ENCODE peak calls at places on chromosomes 12 and 14, in five cellular contexts. C, P, O, K and L are unnamed samples.

GRCh38 chr14:22849212-22849819 is 12.9 kb downstream of the MMP14 start:
- DNase-seq in C (peak; percentile 52), P (no peak), O (no peak), K (peak; percentile 56), L (peak; percentile 86)

GRCh38 chr14:83007641-83008237 is 1474.1 kb upstream of the SEL1L start:
- DNase-seq in C (no peak), P (no peak), O (no peak), K (no peak), L (no peak)

GRCh38 chr14:77212933-77213656 is 31.5 kb downstream of the TMEM63C start:
- DNase-seq in C (peak; percentile 52), P (no peak), O (peak; percentile 28), K (peak; percentile 82), L (peak; percentile 69)

GRCh38 chr12:132131952-132132351 is 12.2 kb downstream of the DDX51 start:
- DNase-seq in C (no peak), P (no peak), O (no peak), K (no peak), L (no peak)

GRCh38 chr14:104931771-104932675 is 7.3 kb downstream of the PLD4 start:
- DNase-seq in C (peak; percentile 46), P (no peak), O (no peak), K (no peak), L (peak; percentile 6)

GRCh38 chr12:76470028-76470939 is 89.3 kb downstream of the OSBPL8 start:
- DNase-seq in C (no peak), P (peak; percentile 65), O (no peak), K (peak; percentile 3), L (peak; percentile 83)

GRCh38 chr14:60197629-60198318 is 32.6 kb upstream of the DHRS7 start:
- DNase-seq in C (no peak), P (no peak), O (no peak), K (no peak), L (no peak)

GRCh38 chr14:53470351-53471043 is 317.4 kb upstream of the DDHD1 start:
- DNase-seq in C (no peak), P (peak; percentile 21), O (no peak), K (no peak), L (peak; percentile 12)

GRCh38 chr12:101855364-101855884 is 22.0 kb upstream of the DRAM1 start:
- DNase-seq in C (no peak), P (no peak), O (no peak), K (no peak), L (no peak)

GRCh38 chr12:113190761-113191160 is 5.2 kb downstream of the RITA1 start:
- DNase-seq in C (no peak), P (no peak), O (peak; percentile 66), K (peak; percentile 84), L (peak; percentile 30)

DNA sequence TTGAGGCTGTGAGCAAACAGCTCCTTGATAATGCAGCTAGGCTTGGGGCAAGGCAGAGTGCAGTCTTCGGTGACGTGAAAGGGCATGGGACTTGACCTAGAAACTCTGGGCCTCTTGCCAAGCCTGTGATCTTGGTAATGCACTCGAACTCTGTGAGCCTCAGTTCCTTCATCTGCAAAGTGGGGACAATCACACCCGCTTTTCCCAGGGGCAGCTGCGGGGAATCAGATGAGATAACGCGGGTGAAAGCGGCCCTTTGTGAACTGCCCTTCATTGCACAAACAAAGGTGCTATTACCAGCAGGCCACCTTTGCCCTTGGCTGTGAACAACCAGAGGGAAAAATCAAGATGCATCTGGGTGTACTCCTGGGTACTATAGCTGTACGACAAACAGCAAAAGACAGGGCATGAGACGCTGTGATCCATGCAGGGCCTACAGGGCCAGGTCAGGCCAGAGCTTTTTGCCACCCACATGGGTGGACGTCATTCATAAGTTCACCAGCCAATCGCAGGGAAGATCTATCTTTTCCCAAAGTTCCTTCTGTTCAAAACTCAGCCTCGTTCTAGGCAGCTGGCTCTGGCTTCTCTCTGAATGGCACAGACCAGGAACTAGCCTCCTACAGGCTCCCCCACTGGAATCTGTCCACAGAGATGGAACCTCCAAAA is 3.2 kb downstream of the MSI1 start:
- DNase-seq in C (no peak), P (no peak), O (no peak), K (no peak), L (no peak)
- H3K4me3 ChIP-seq in C (no peak overlapping the region), P (no peak overlapping the region), O (no peak overlapping the region), K (no peak overlapping the region), L (no peak overlapping the region)

DNA sequence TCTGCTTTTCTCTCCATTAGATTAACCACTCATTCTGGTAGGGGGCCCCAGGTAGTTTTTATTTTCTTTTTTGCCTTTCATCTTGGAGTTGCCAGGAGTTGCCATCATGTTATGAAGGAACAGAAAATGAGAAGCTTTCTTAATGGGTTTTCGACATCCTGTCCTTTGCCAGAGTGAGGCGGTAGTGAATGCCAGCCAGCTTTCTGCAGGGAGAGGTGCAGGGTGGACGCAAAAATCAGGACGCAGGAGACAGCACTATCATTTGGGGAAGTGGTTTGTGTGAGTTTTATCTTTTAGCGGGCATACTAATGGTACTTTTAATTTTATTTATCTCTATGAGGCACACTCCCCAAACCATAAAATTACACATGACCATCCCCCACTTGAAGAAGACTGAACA is 1.7 kb downstream of the RASSF8 start:
- DNase-seq in C (no peak), P (no peak), O (no peak), K (peak; percentile 55), L (peak; percentile 35)
- TF ChIP-seq CTCF in C (no peak), P (peak; percentile 31), O (no peak), K (peak; percentile 49), L (peak; percentile 32)

DNA sequence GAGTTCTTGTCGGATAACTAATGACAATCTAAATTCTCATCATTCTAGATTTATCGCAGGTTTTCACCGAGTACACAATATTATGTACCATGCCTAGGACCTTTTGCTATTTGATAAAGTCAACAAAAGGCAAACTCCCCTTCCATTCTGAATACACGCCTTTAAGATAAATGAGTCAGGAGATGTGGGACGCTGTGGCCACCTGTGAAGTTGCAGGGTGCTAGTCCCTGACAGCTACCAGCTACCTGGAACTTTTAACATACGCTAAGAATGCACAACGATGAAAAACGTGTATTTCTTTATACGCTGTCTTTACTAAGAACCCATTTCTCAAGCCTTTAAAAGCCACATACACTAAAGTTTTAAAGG is 678 bp downstream of the MDM1 start:
- DNase-seq in C (no peak), P (no peak), O (no peak), K (no peak), L (no peak)
- H3K4me3 ChIP-seq in C (peak overlapping the region; percentile 94), P (peak overlapping the region; percentile 78), O (peak overlapping the region; percentile 81), K (peak overlapping the region; percentile 80), L (peak overlapping the region; percentile 63)

GRCh38 chr14:47447076-47447475 is 228.3 kb downstream of the MDGA2 start:
- DNase-seq in C (no peak), P (no peak), O (no peak), K (no peak), L (no peak)

GRCh38 chr14:47438650-47439140 is 236.7 kb downstream of the MDGA2 start:
- DNase-seq in C (no peak), P (no peak), O (no peak), K (no peak), L (peak; percentile 0)

GRCh38 chr14:47439953-47440352 is 235.5 kb downstream of the MDGA2 start:
- DNase-seq in C (no peak), P (no peak), O (no peak), K (no peak), L (no peak)

DNA sequence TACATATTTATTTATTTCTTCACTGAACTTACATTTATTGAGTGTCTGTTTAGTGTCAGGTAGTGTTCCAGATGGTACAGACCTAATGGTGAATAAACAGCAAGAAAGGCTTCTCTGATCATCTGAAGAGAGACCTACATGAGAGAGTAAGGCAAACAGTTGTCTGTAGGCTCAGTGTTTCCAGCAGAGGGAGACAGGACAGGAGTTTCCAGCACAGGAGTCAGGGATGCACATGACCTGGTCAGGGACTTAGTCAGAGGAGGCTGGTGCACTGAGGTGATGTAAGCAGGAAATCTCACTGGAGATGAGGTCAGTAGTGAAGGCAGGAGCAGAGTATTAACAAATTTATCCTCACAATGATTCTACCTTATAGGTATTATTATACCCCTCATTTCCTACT is 233.2 kb downstream of the MDGA2 start:
- DNase-seq in C (no peak), P (no peak), O (peak; percentile 37), K (no peak), L (peak; percentile 1)
- TF ChIP-seq CTCF in C (no peak), P (no peak), O (peak; percentile 16), K (peak; percentile 42), L (no peak)

GRCh38 chr12:3752096-3752709 is 706 bp downstream of the CRACR2A start:
- DNase-seq in C (peak; percentile 70), P (no peak), O (peak; percentile 12), K (peak; percentile 31), L (peak; percentile 65)
- H3K4me3 ChIP-seq in C (peak overlapping the region; percentile 61), P (peak overlapping the region; percentile 58), O (peak overlapping the region; percentile 75), K (no peak overlapping the region), L (peak overlapping the region; percentile 15)

GRCh38 chr12:57724936-57725740 is 13.4 kb downstream of the AGAP2 start:
- DNase-seq in C (no peak), P (no peak), O (no peak), K (no peak), L (no peak)

GRCh38 chr12:57727758-57728395 is 10.7 kb downstream of the AGAP2 start:
- DNase-seq in C (no peak), P (no peak), O (no peak), K (no peak), L (peak; percentile 77)

GRCh38 chr12:57725851-57726150 is 12.7 kb downstream of the AGAP2 start:
- DNase-seq in C (no peak), P (no peak), O (no peak), K (no peak), L (no peak)

GRCh38 chr12:57726151-57726883 is 12.2 kb downstream of the AGAP2 start:
- DNase-seq in C (peak; percentile 84), P (peak; percentile 44), O (peak; percentile 72), K (peak; percentile 96), L (peak; percentile 87)

GRCh38 chr12:57726884-57727757 is 11.4 kb downstream of the AGAP2 start:
- DNase-seq in C (peak; percentile 66), P (no peak), O (no peak), K (no peak), L (peak; percentile 73)
- TF ChIP-seq CTCF in C (peak; percentile 41), P (peak; percentile 52), O (no peak), K (peak; percentile 18), L (peak; percentile 45)

GRCh38 chr12:110347767-110348166 is 55.7 kb downstream of the ANAPC7 start:
- DNase-seq in C (no peak), P (no peak), O (no peak), K (no peak), L (no peak)

GRCh38 chr12:110351119-110351518 is 52.4 kb downstream of the ANAPC7 start:
- DNase-seq in C (no peak), P (no peak), O (no peak), K (no peak), L (no peak)

GRCh38 chr12:110348431-110349059 is 55.0 kb downstream of the ANAPC7 start:
- DNase-seq in C (no peak), P (no peak), O (no peak), K (no peak), L (no peak)

GRCh38 chr12:110349096-110349495 is 54.4 kb downstream of the ANAPC7 start:
- DNase-seq in C (no peak), P (no peak), O (no peak), K (no peak), L (no peak)

GRCh38 chr12:110349521-110350151 is 53.9 kb downstream of the ANAPC7 start:
- DNase-seq in C (no peak), P (no peak), O (no peak), K (no peak), L (no peak)
- H3K4me3 ChIP-seq in C (no peak overlapping the region), P (no peak overlapping the region), O (no peak overlapping the region), K (no peak overlapping the region), L (no peak overlapping the region)

GRCh38 chr12:16939871-16940306 is 333.9 kb upstream of the LMO3 start:
- DNase-seq in C (peak; percentile 50), P (no peak), O (peak; percentile 78), K (peak; percentile 36), L (peak; percentile 57)
- TF ChIP-seq CTCF in C (peak; percentile 62), P (peak; percentile 35), O (peak; percentile 97), K (peak; percentile 55), L (peak; percentile 56)